ENCODE peak calls at places on chromosomes 7 and 10, in four cellular contexts. One of them, this sample, is unnamed. For H3K27me3, the result is how much of the 10 kb centered on the place peaks cover.

GRCh38 chr10:71243756-71244637 is 31.6 kb downstream of the UNC5B start:
- DNase-seq in neural progenitor cell: no peak
- DNase-seq in adipocyte: peak
- DNase-seq in IMR-90: peak
- DNase-seq in this sample: peak

GRCh38 chr10:47248436-47249090 is 51.4 kb upstream of the GDF10 start:
- DNase-seq in neural progenitor cell: no peak
- DNase-seq in IMR-90: no peak
- DNase-seq in adipocyte: no peak
- DNase-seq in this sample: no peak

GRCh38 chr7:36045830-36046341 is 107.2 kb upstream of the EEPD1 start:
- DNase-seq in IMR-90: no peak
- DNase-seq in adipocyte: no peak
- DNase-seq in neural progenitor cell: no peak
- DNase-seq in this sample: no peak

GRCh38 chr10:126302831-126303230 is 85.4 kb downstream of the ADAM12 start:
- DNase-seq in adipocyte: peak
- DNase-seq in neural progenitor cell: peak
- DNase-seq in IMR-90: peak
- DNase-seq in this sample: peak

GRCh38 chr7:153087498-153087897 is 327.9 kb downstream of the ACTR3B start:
- DNase-seq in adipocyte: no peak
- DNase-seq in neural progenitor cell: no peak
- DNase-seq in IMR-90: no peak
- DNase-seq in this sample: no peak

GRCh38 chr7:142375710-142376313 is 118.0 kb upstream of the PRSS58 start:
- DNase-seq in adipocyte: peak
- DNase-seq in neural progenitor cell: peak
- DNase-seq in IMR-90: peak
- DNase-seq in this sample: peak

GRCh38 chr7:17986826-17987225 is 40.8 kb downstream of the PRPS1L1 start:
- DNase-seq in IMR-90: peak
- DNase-seq in adipocyte: peak
- DNase-seq in neural progenitor cell: no peak
- DNase-seq in this sample: peak

GRCh38 chr10:114806572-114807391 is 14.8 kb upstream of the FHIP2A start:
- DNase-seq in IMR-90: no peak
- DNase-seq in adipocyte: peak
- DNase-seq in neural progenitor cell: no peak
- DNase-seq in this sample: no peak

GRCh38 chr7:141649865-141650499 is 52.0 kb downstream of the DENND11 start:
- DNase-seq in adipocyte: peak
- DNase-seq in neural progenitor cell: peak
- DNase-seq in IMR-90: peak
- DNase-seq in this sample: peak

GRCh38 chr10:113476673-113477072 is 76.2 kb upstream of the HABP2 start:
- DNase-seq in neural progenitor cell: no peak
- DNase-seq in adipocyte: no peak
- DNase-seq in IMR-90: no peak
- DNase-seq in this sample: no peak

GRCh38 chr10:113476191-113476590 is 76.7 kb upstream of the HABP2 start:
- DNase-seq in neural progenitor cell: no peak
- DNase-seq in adipocyte: no peak
- DNase-seq in IMR-90: no peak
- DNase-seq in this sample: no peak

GRCh38 chr10:113475381-113475807 is 77.5 kb upstream of the HABP2 start:
- DNase-seq in adipocyte: peak
- DNase-seq in IMR-90: no peak
- DNase-seq in neural progenitor cell: no peak
- DNase-seq in this sample: peak

GRCh38 chr10:113479346-113480080 is 73.3 kb upstream of the HABP2 start:
- DNase-seq in adipocyte: no peak
- DNase-seq in IMR-90: no peak
- DNase-seq in neural progenitor cell: no peak
- DNase-seq in this sample: no peak

GRCh38 chr10:113477451-113477850 is 75.4 kb upstream of the HABP2 start:
- DNase-seq in adipocyte: no peak
- DNase-seq in neural progenitor cell: no peak
- DNase-seq in IMR-90: no peak
- DNase-seq in this sample: no peak
- H3K4me3 ChIP-seq in adipocyte: no peak
- H3K4me3 ChIP-seq in neural progenitor cell: no peak
- H3K4me3 ChIP-seq in IMR-90: no peak
- H3K4me3 ChIP-seq in this sample: no peak

DNA sequence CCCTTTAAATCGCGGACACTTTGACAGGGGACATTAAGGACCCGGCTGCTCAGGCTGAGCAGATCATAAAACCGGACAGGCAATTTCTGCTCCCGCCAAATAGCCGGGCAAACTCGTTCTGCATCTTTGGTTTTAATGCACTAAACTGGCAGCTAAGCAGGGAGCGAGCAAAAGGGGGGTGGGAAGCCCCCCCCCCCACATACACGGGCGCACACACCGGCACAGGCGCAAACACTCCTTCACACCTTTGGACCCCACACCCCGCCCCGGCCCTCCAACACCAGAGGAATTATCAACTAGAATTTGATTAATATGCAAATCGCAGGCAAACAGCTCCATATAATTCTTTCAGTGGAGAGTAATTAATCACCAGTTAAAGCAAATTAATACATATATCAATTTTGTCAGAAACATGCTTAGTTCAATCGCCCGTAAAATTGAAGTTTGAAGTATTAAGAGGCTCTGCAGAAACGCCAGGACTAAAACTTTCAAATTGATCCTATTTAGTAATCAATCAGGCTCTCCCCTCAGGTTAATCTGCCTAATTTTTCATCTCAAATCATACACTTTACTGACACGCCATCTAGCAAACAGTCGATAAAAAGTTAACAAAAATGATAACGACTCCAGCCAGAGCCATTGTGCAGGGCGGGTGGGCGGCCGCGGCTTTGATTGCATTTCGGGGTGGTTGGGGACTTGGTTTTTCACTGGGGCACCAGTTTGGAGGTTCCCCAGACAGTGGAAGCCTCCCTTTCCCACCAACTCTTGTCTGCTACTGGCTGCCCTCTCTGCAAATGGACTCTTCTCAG is 9.9 kb downstream of the LBX1 start:
- DNase-seq in adipocyte: no peak
- DNase-seq in IMR-90: no peak
- DNase-seq in neural progenitor cell: no peak
- DNase-seq in this sample: no peak
- H3K27me3 ChIP-seq in adipocyte: half or more
- H3K27me3 ChIP-seq in IMR-90: half or more
- H3K27me3 ChIP-seq in neural progenitor cell: half or more
- H3K27me3 ChIP-seq in this sample: half or more

GRCh38 chr7:34735526-34735925 is 77.5 kb downstream of the NPSR1 start:
- DNase-seq in IMR-90: no peak
- DNase-seq in neural progenitor cell: no peak
- DNase-seq in adipocyte: no peak
- DNase-seq in this sample: no peak
- H3K4me3 ChIP-seq in IMR-90: no peak
- H3K4me3 ChIP-seq in neural progenitor cell: no peak
- H3K4me3 ChIP-seq in adipocyte: no peak
- H3K4me3 ChIP-seq in this sample: no peak

GRCh38 chr10:88934900-88935672 is 17.5 kb downstream of the ACTA2 start:
- DNase-seq in adipocyte: peak
- DNase-seq in neural progenitor cell: peak
- DNase-seq in IMR-90: peak
- DNase-seq in this sample: peak
- H3K27me3 ChIP-seq in adipocyte: under half
- H3K27me3 ChIP-seq in neural progenitor cell: under half
- H3K27me3 ChIP-seq in IMR-90: under half
- H3K27me3 ChIP-seq in this sample: under half

DNA sequence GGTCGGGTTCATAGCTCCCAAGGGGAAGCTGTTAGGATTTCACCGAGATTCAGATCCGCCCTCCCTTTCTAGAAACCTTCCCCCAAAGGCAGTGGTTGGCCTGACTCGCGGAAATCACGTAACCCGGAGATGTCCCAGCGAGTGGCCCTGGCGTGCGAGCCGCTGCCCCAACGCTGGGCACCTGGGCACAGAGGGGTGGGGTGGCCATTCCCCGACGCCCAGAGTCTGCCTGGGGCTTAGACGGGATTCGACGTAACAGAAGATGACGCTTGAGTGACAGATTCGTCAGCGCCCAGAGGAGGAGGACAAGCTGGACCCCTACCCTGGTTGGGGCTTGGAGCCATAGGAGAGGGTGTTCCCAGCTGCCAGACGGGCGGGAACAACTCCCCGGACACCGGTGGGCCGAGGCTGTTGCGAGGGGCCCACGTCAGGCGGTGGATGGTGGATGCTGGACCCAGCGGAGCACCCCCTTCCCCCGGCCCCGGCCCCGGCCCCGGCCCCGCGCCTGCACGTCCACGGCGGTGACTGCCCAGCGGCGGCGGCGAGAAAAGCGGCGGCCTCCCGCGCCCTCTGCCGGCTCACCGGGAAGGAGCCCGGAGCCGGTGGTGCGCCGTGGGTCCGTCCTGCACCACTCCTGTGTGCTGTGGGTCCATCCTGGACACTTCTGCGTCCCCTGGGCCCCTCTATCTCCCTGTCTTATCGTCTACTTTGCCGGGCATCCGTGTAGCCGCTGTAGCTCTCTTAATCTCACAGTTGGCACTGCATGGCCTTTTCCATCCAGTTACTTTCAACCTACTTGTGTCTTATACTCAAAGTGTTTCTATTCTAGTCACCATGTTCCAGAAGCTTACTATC is 35.4 kb upstream of the KNDC1 start:
- DNase-seq in IMR-90: no peak
- DNase-seq in neural progenitor cell: peak
- DNase-seq in adipocyte: peak
- DNase-seq in this sample: no peak
- H3K4me3 ChIP-seq in IMR-90: no peak
- H3K4me3 ChIP-seq in neural progenitor cell: peak
- H3K4me3 ChIP-seq in adipocyte: no peak
- H3K4me3 ChIP-seq in this sample: no peak

GRCh38 chr10:60913657-60914056 is 30.3 kb downstream of the RHOBTB1 start:
- DNase-seq in IMR-90: no peak
- DNase-seq in adipocyte: no peak
- DNase-seq in neural progenitor cell: no peak
- DNase-seq in this sample: no peak
- H3K27me3 ChIP-seq in IMR-90: under half
- H3K27me3 ChIP-seq in adipocyte: under half
- H3K27me3 ChIP-seq in neural progenitor cell: under half
- H3K27me3 ChIP-seq in this sample: under half

GRCh38 chr7:98163704-98164478 is 47.3 kb upstream of the BHLHA15 start:
- DNase-seq in adipocyte: no peak
- DNase-seq in IMR-90: peak
- DNase-seq in neural progenitor cell: no peak
- DNase-seq in this sample: peak
- H3K4me3 ChIP-seq in adipocyte: no peak
- H3K4me3 ChIP-seq in IMR-90: no peak
- H3K4me3 ChIP-seq in neural progenitor cell: no peak
- H3K4me3 ChIP-seq in this sample: no peak

DNA sequence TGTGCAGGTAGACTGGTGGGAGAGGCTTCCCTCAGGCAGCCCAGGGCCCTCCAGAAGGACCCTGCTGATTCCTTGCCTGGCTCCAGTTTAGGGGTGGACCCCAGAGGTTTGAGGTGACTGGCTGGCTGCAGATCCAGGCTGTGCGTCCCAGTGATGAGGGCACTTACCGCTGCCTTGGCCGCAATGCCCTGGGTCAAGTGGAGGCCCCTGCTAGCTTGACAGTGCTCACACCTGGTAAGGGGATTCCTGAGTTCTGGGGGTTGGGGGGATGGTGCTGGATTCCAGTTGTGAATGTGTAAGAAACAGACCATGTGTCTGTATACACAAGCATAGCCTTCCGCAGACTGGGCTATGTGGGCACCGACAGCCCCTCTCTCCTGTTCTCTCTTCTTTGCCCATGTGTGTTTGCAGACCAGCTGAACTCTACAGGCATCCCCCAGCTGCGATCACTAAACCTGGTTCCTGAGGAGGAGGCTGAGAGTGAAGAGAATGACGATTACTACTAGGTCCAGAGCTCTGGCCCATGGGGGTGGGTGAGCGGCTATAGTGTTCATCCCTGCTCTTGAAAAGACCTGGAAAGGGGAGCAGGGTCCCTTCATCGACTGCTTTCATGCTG is 2.7 kb downstream of the KAZALD1 start:
- DNase-seq in adipocyte: no peak
- DNase-seq in neural progenitor cell: no peak
- DNase-seq in IMR-90: no peak
- DNase-seq in this sample: no peak
- H3K27me3 ChIP-seq in adipocyte: under half
- H3K27me3 ChIP-seq in neural progenitor cell: half or more
- H3K27me3 ChIP-seq in IMR-90: under half
- H3K27me3 ChIP-seq in this sample: under half

This sample was measured in bronchial epithelial cell.